ENCODE peak calls at places on chromosomes 5 and 9, in eight cellular contexts. O, K, V, L, J, A, Q and C are unnamed samples.

GRCh38 chr5:37132646-37133045 is 116.5 kb downstream of the CPLANE1 start:
- DNase-seq in O (no peak), K (no peak), V (no peak), L (no peak), J (no peak), A (no peak), Q (no peak), C (no peak)

GRCh38 chr5:82355496-82355895 is 77.3 kb upstream of the RPS23 start:
- DNase-seq in O (no peak), K (no peak), V (no peak), L (no peak), J (no peak), A (no peak), Q (no peak), C (no peak)

GRCh38 chr5:62142351-62142750 is 163.7 kb upstream of the KIF2A start:
- DNase-seq in O (no peak), K (no peak), V (no peak), L (no peak), J (no peak), A (no peak), Q (no peak), C (no peak)

GRCh38 chr9:17578577-17578910 is 322 bp upstream of the SH3GL2 start:
- DNase-seq in O (no peak), K (no peak), V (no peak), L (no peak), J (no peak), A (no peak), Q (no peak), C (no peak)

GRCh38 chr9:35680331-35681105 is 6.8 kb downstream of the CA9 start:
- DNase-seq in O (no peak), K (no peak), V (no peak), L (no peak), J (no peak), A (no peak), Q (no peak), C (peak)

GRCh38 chr9:124179196-124180071 is 78.3 kb upstream of the NEK6 start:
- DNase-seq in O (no peak), K (no peak), V (no peak), L (no peak), J (no peak), A (no peak), Q (no peak), C (no peak)

GRCh38 chr9:83384214-83384613 is 154.0 kb downstream of the FRMD3 start:
- DNase-seq in O (no peak), K (no peak), V (no peak), L (no peak), J (no peak), A (no peak), Q (no peak), C (no peak)

GRCh38 chr5:9244417-9244816 is 301.5 kb downstream of the SEMA5A start:
- DNase-seq in O (no peak), K (no peak), V (no peak), L (no peak), J (no peak), A (no peak), Q (no peak), C (no peak)

GRCh38 chr9:99753436-99753835 is 68.2 kb upstream of the NR4A3 start:
- DNase-seq in O (no peak), K (no peak), V (no peak), L (no peak), J (no peak), A (no peak), Q (no peak), C (no peak)

GRCh38 chr5:102481044-102481715 is 17.6 kb downstream of the SLCO6A1 start:
- DNase-seq in O (no peak), K (no peak), V (no peak), L (no peak), J (no peak), A (no peak), Q (no peak), C (no peak)

GRCh38 chr5:170597876-170598275 is 94.1 kb downstream of the KCNIP1 start:
- DNase-seq in O (no peak), K (no peak), V (no peak), L (no peak), J (no peak), A (no peak), Q (no peak), C (no peak)

GRCh38 chr5:88829053-88829452 is 53.9 kb downstream of the MEF2C start:
- DNase-seq in O (no peak), K (peak), V (no peak), L (no peak), J (no peak), A (no peak), Q (no peak), C (no peak)

GRCh38 chr9:846852-847251 is 5.4 kb downstream of the DMRT1 start:
- DNase-seq in O (no peak), K (no peak), V (no peak), L (no peak), J (no peak), A (no peak), Q (no peak), C (no peak)

GRCh38 chr9:133116346-133117231 is 4.5 kb downstream of the RALGDS start:
- DNase-seq in O (no peak), K (no peak), V (no peak), L (no peak), J (no peak), A (no peak), Q (no peak), C (no peak)